ENCODE peak calls at places on chromosomes 13 and 19, in nine cellular contexts. G is fibroblast of the aortic adventitia; E is lower lobe of right lung; I is left lung; D is psoas muscle; U is heart right ventricle; O is activated B cell treated with CpG ODN at 0.5 μM for 24 hours; K is activated CD8-positive, alpha-beta T cell treated with anti-CD3 and anti-CD28 coated beads for 36 hours; T is Peyer's patch. H is an unnamed sample.

GRCh38 chr19:11152318-11153062 is 3.1 kb downstream of the SPC24 start:
- DNase-seq in G (peak; percentile 92), E (no peak), I (no peak), D (peak; percentile 82), U (peak; percentile 74), O (no peak), K (no peak), T (peak; percentile 79), H (no peak)

GRCh38 chr13:114143806-114144605 is 11.6 kb upstream of the RASA3 start:
- DNase-seq in G (no peak), E (no peak), I (no peak), D (no peak), U (no peak), O (peak; percentile 45), K (peak; percentile 76), T (peak; percentile 67), H (no peak)

GRCh38 chr19:36140289-36141038 is 598 bp downstream of the CAPNS1 start:
- DNase-seq in G (peak; percentile 42), E (peak; percentile 58), I (peak; percentile 60), D (peak; percentile 35), U (peak; percentile 64), O (no peak), K (peak; percentile 74), T (peak; percentile 72), H (no peak)

GRCh38 chr19:30156646-30157045 is 214.6 kb downstream of the URI1 start:
- DNase-seq in G (no peak), E (no peak), I (no peak), D (no peak), U (no peak), O (no peak), K (no peak), T (no peak), H (no peak)

GRCh38 chr19:49458567-49458903 is 5.5 kb downstream of the ALDH16A1 start:
- DNase-seq in G (no peak), E (no peak), I (no peak), D (no peak), U (no peak), O (no peak), K (no peak), T (no peak), H (no peak)

GRCh38 chr13:33228645-33229445 is 56.7 kb downstream of the STARD13 start:
- DNase-seq in G (peak; percentile 74), E (no peak), I (no peak), D (no peak), U (no peak), O (no peak), K (no peak), T (no peak), H (no peak)

GRCh38 chr13:99211421-99212035 is 10.9 kb downstream of the UBAC2 start:
- DNase-seq in G (no peak), E (no peak), I (no peak), D (no peak), U (no peak), O (no peak), K (no peak), T (peak; percentile 22), H (no peak)

GRCh38 chr13:43054803-43055802 is 31.7 kb downstream of the DNAJC15 start:
- DNase-seq in G (peak; percentile 90), E (no peak), I (no peak), D (no peak), U (peak; percentile 29), O (no peak), K (peak; percentile 23), T (no peak), H (peak; percentile 17)

GRCh38 chr13:63605403-63605802 is 2189.8 kb upstream of the PCDH20 start:
- DNase-seq in G (no peak), E (no peak), I (no peak), D (no peak), U (no peak), O (no peak), K (no peak), T (no peak), H (no peak)

GRCh38 chr13:80454245-80454644 is 113.3 kb upstream of the SPRY2 start:
- DNase-seq in G (peak; percentile 55), E (no peak), I (no peak), D (no peak), U (no peak), O (no peak), K (no peak), T (no peak), H (no peak)

GRCh38 chr13:30481241-30481760 is 15.6 kb upstream of the HMGB1 start:
- DNase-seq in G (no peak), E (no peak), I (no peak), D (no peak), U (no peak), O (no peak), K (no peak), T (no peak), H (no peak)

GRCh38 chr13:38879278-38879677 is 111.4 kb downstream of the STOML3 start:
- DNase-seq in G (no peak), E (no peak), I (no peak), D (no peak), U (no peak), O (no peak), K (no peak), T (no peak), H (no peak)

GRCh38 chr13:102742506-102742905 is 31.1 kb downstream of the TEX30 start:
- DNase-seq in G (no peak), E (no peak), I (no peak), D (no peak), U (no peak), O (no peak), K (no peak), T (no peak), H (no peak)

GRCh38 chr13:47413112-47413511 is 516.3 kb upstream of the HTR2A start:
- DNase-seq in G (peak; percentile 18), E (no peak), I (no peak), D (no peak), U (no peak), O (no peak), K (no peak), T (no peak), H (no peak)

DNA sequence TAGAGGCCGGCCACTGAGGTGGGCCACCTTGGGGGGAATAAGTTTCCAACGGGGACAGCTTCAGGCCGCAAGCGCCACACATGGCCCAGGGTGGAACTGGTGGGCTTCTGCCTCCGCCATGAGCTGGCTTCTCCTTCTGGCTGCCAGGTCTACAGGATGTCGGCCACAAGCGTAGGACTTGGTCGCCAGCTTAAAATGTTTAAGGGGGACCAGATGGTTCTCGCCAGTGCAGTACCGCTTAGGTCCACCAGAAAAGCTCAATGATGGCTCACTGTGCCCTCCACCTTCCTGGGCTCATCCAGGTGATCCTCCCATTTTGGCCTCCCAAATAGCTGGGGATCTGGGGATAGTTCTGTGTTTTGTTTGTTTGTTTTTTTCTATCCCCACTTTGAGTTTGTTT is 38.7 kb upstream of the ZNF254 start:
- DNase-seq in G (no peak), E (no peak), I (no peak), D (no peak), U (no peak), O (no peak), K (no peak), T (no peak), H (no peak)
- TF ChIP-seq CTCF in G (no peak), E (no peak), I (no peak), D (no peak), U (no peak), O (no peak), K (no peak), T (no peak), H (no peak)

DNA sequence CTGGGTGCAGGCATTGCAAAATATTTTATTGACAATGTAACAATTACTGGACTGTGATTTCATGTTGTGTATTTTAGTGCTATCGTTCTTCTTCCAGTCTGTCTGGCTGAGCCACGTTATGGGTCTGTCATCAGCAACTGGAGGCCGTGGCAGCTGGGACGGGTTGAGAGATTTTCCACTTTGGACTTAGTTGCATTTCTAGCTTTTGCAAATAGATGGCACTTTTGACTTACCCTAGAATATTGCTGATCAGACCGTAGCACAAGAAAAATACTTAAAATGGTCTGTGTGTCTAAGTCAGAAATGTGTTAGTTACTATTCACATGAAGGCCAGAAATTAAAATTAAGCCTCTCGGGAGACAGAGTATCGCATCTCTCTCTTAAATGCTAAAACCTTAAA is 211.1 kb downstream of the TEX29 start:
- DNase-seq in G (no peak), E (no peak), I (no peak), D (no peak), U (no peak), O (no peak), K (no peak), T (no peak), H (no peak)
- TF ChIP-seq CTCF in G (no peak), E (no peak), I (no peak), D (no peak), U (no peak), O (no peak), K (no peak), T (peak; percentile 4), H (peak; percentile 33)

GRCh38 chr13:28640861-28641599 is 17.9 kb upstream of the POMP start:
- DNase-seq in G (no peak), E (no peak), I (no peak), D (no peak), U (peak; percentile 28), O (no peak), K (no peak), T (no peak), H (no peak)

GRCh38 chr13:28636677-28637317 is 22.1 kb upstream of the POMP start:
- DNase-seq in G (peak; percentile 75), E (peak; percentile 50), I (no peak), D (no peak), U (peak; percentile 71), O (no peak), K (peak; percentile 81), T (peak; percentile 85), H (peak; percentile 31)

GRCh38 chr13:28636078-28636477 is 22.9 kb upstream of the POMP start:
- DNase-seq in G (peak; percentile 51), E (no peak), I (no peak), D (no peak), U (no peak), O (no peak), K (no peak), T (no peak), H (no peak)

GRCh38 chr13:28638756-28639155 is 20.2 kb upstream of the POMP start:
- DNase-seq in G (no peak), E (no peak), I (no peak), D (no peak), U (no peak), O (no peak), K (no peak), T (no peak), H (no peak)

DNA sequence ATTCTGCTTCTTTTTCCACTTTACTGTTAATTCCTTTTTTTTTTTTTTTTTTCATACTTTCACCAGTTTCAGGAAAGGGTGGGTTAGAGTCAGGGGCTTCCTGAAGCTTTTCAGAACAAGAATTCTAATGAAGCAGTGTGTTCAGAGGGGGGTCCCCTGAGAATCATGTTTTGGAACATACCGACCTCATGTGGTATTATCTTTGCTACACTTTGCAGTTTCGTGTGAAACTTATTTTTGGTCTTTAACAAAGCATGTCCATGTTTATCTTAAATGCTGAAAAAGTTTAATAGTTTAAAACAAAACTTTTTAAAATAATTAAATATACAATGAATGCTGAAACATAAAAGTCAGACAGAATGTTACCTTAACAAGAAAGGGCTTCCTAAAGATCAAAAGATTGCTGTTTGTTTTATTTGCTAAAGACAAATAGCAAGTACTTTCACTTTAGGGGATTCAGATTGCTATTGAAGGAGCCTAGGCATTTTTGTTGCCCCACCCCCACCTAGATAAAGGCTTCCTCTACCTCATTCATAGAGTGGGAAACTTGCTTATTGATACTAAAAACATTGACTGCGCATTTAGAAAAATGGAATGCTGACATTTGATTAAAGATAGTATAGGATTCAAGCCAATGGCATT is 21.1 kb upstream of the POMP start:
- DNase-seq in G (no peak), E (no peak), I (no peak), D (no peak), U (peak; percentile 25), O (no peak), K (peak; percentile 12), T (no peak), H (no peak)
- TF ChIP-seq CTCF in G (no peak), E (no peak), I (no peak), D (no peak), U (no peak), O (no peak), K (no peak), T (no peak), H (no peak)

GRCh38 chr13:45584816-45585215 is 30.7 kb downstream of the ERICH6B start:
- DNase-seq in G (no peak), E (no peak), I (no peak), D (no peak), U (no peak), O (no peak), K (no peak), T (no peak), H (no peak)
- TF ChIP-seq CTCF in G (no peak), E (no peak), I (no peak), D (no peak), U (no peak), O (no peak), K (no peak), T (no peak), H (peak; percentile 20)